ENCODE peak calls at places on chromosomes 16 and 17, in nine cellular contexts. Z is coronary artery; B is neural progenitor cell; M is heart right ventricle; J is RWPE1; C is CD4-positive, alpha-beta memory T cell; V is aorta; S is neuronal stem cell; R is AG04450. K is an unnamed sample.

GRCh38 chr17:20206068-20206467 is 196.9 kb downstream of the SPECC1 start:
- DNase-seq in Z (no peak), B (no peak), M (no peak), J (no peak), C (peak; percentile 3), V (peak; percentile 72), S (no peak), R (no peak), K (no peak)

GRCh38 chr17:58504826-58505351 is 9.5 kb downstream of the MTMR4 start:
- DNase-seq in Z (no peak), B (no peak), M (no peak), J (no peak), C (no peak), V (no peak), S (no peak), R (no peak), K (no peak)

GRCh38 chr17:31842416-31843381 is 16.3 kb downstream of the COPRS start:
- DNase-seq in Z (peak; percentile 81), B (peak; percentile 88), M (peak; percentile 70), J (peak; percentile 75), C (peak; percentile 60), V (peak; percentile 90), S (peak; percentile 83), R (peak; percentile 60), K (peak; percentile 18)

GRCh38 chr17:38469875-38470274 is 41.6 kb downstream of the ARHGAP23 start:
- DNase-seq in Z (no peak), B (no peak), M (no peak), J (no peak), C (no peak), V (no peak), S (no peak), R (no peak), K (peak; percentile 21)

GRCh38 chr17:10875984-10876555 is 38.2 kb upstream of the PIRT start:
- DNase-seq in Z (no peak), B (peak; percentile 81), M (peak; percentile 21), J (peak; percentile 46), C (peak; percentile 4), V (no peak), S (peak; percentile 52), R (no peak), K (peak; percentile 4)

GRCh38 chr17:72614871-72615626 is 477.4 kb downstream of the SLC39A11 start:
- DNase-seq in Z (no peak), B (peak; percentile 66), M (no peak), J (no peak), C (no peak), V (no peak), S (peak; percentile 18), R (no peak), K (peak; percentile 33)

GRCh38 chr16:2955438-2955778 is 8.7 kb upstream of the KREMEN2 start:
- DNase-seq in Z (no peak), B (no peak), M (no peak), J (no peak), C (no peak), V (no peak), S (no peak), R (no peak), K (no peak)

GRCh38 chr17:76562734-76563148 is 22.9 kb downstream of the PRCD start:
- DNase-seq in Z (no peak), B (no peak), M (no peak), J (peak; percentile 76), C (no peak), V (no peak), S (no peak), R (peak; percentile 72), K (no peak)

GRCh38 chr17:82664701-82665182 is 16.5 kb upstream of the WDR45B start:
- DNase-seq in Z (no peak), B (peak; percentile 44), M (no peak), J (no peak), C (no peak), V (no peak), S (no peak), R (no peak), K (peak; percentile 69)

GRCh38 chr16:87052506-87052905 is 264.7 kb downstream of the C16orf95 start:
- DNase-seq in Z (no peak), B (no peak), M (no peak), J (no peak), C (no peak), V (no peak), S (no peak), R (no peak), K (no peak)

GRCh38 chr16:7351572-7351971 is 18.9 kb downstream of the RBFOX1 start:
- DNase-seq in Z (no peak), B (no peak), M (no peak), J (no peak), C (no peak), V (no peak), S (no peak), R (no peak), K (no peak)

GRCh38 chr17:1562178-1562643 is 381 bp downstream of the PITPNA start:
- DNase-seq in Z (no peak), B (no peak), M (peak; percentile 52), J (peak; percentile 42), C (no peak), V (peak; percentile 70), S (no peak), R (no peak), K (peak; percentile 48)

GRCh38 chr16:48347980-48348379 is 37.2 kb downstream of the SIAH1 start:
- DNase-seq in Z (no peak), B (no peak), M (no peak), J (no peak), C (no peak), V (no peak), S (no peak), R (no peak), K (no peak)

GRCh38 chr17:82350182-82351030 is 8.6 kb upstream of the TEX19 start:
- DNase-seq in Z (no peak), B (no peak), M (no peak), J (no peak), C (peak; percentile 27), V (no peak), S (no peak), R (no peak), K (no peak)

GRCh38 chr17:65145743-65146142 is 8.6 kb downstream of the RGS9 start:
- DNase-seq in Z (no peak), B (no peak), M (no peak), J (no peak), C (no peak), V (no peak), S (no peak), R (no peak), K (peak; percentile 80)

GRCh38 chr17:61713035-61713434 is 122.0 kb upstream of the NACA2 start:
- DNase-seq in Z (no peak), B (no peak), M (no peak), J (no peak), C (no peak), V (no peak), S (no peak), R (no peak), K (no peak)

GRCh38 chr17:61470530-61471136 is 18.4 kb downstream of the TBX4 start:
- DNase-seq in Z (no peak), B (no peak), M (no peak), J (no peak), C (no peak), V (no peak), S (no peak), R (no peak), K (no peak)

GRCh38 chr16:47033176-47033575 is 59.7 kb upstream of the DNAJA2 start:
- DNase-seq in Z (no peak), B (no peak), M (no peak), J (no peak), C (no peak), V (no peak), S (no peak), R (no peak), K (no peak)

GRCh38 chr16:78115659-78116058 is 16.2 kb downstream of the WWOX start:
- DNase-seq in Z (no peak), B (no peak), M (no peak), J (no peak), C (no peak), V (no peak), S (no peak), R (no peak), K (no peak)

GRCh38 chr16:53042235-53042645 is 10.5 kb downstream of the CHD9NB start:
- DNase-seq in Z (no peak), B (no peak), M (no peak), J (no peak), C (no peak), V (no peak), S (no peak), R (no peak), K (no peak)

GRCh38 chr17:51640108-51640622 is 379.8 kb downstream of the UTP18 start:
- DNase-seq in Z (no peak), B (peak; percentile 69), M (no peak), J (peak; percentile 59), C (peak; percentile 1), V (no peak), S (no peak), R (no peak), K (no peak)

GRCh38 chr17:31061678-31062077 is 33.1 kb upstream of the NF1 start:
- DNase-seq in Z (no peak), B (peak; percentile 53), M (no peak), J (no peak), C (no peak), V (no peak), S (no peak), R (no peak), K (no peak)

GRCh38 chr17:45251931-45252330 is 10.0 kb downstream of the SPATA32 start:
- DNase-seq in Z (no peak), B (no peak), M (no peak), J (no peak), C (no peak), V (no peak), S (no peak), R (no peak), K (no peak)
- H3K27ac ChIP-seq in Z (no peak overlapping the region), B (no peak overlapping the region), M (no peak overlapping the region), J (no peak overlapping the region), C (no peak overlapping the region), V (no peak overlapping the region), S (no peak overlapping the region), R (no peak overlapping the region), K (no peak overlapping the region)

GRCh38 chr16:85605912-85606841 is 6.9 kb upstream of the GSE1 start:
- DNase-seq in Z (no peak), B (no peak), M (no peak), J (no peak), C (no peak), V (no peak), S (no peak), R (no peak), K (no peak)
- H3K27ac ChIP-seq in Z (no peak overlapping the region), B (no peak overlapping the region), M (no peak overlapping the region), J (peak overlapping the region; percentile 4), C (no peak overlapping the region), V (no peak overlapping the region), S (no peak overlapping the region), R (no peak overlapping the region), K (no peak overlapping the region)

DNA sequence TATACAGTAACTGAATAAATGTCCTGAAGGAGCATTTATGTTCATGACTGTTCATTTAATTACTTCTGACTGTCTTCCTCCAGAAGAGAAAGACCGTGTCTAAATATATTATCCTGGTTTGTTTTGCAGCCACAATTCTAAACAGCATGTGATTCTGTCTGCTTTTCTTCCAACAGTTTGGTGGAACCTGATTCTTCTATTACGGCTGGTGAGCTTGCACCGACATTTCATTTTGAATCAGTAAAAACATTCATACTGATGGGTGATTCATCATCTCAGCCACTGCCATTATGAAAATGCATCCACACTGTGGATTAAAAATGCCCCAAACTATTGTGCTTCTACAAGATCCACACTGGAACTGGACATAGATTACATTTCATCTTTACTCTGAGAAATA is 16.9 kb downstream of the KNOP1 start:
- DNase-seq in Z (no peak), B (no peak), M (no peak), J (no peak), C (no peak), V (no peak), S (no peak), R (no peak), K (no peak)
- H3K27ac ChIP-seq in Z (peak overlapping the region; percentile 30), B (no peak overlapping the region), M (peak overlapping the region; percentile 18), J (no peak overlapping the region), C (no peak overlapping the region), V (no peak overlapping the region), S (no peak overlapping the region), R (peak overlapping the region; percentile 24), K (peak overlapping the region; percentile 90)

GRCh38 chr17:29168079-29168758 is 12.0 kb downstream of the MYO18A start:
- DNase-seq in Z (no peak), B (no peak), M (no peak), J (no peak), C (no peak), V (no peak), S (no peak), R (no peak), K (no peak)
- H3K27ac ChIP-seq in Z (no peak overlapping the region), B (no peak overlapping the region), M (no peak overlapping the region), J (peak overlapping the region; percentile 5), C (no peak overlapping the region), V (no peak overlapping the region), S (no peak overlapping the region), R (no peak overlapping the region), K (no peak overlapping the region)

K was measured in caudate nucleus.